ENCODE peak calls at places on chromosomes 7 and 10, in six cellular contexts. H is DND-41, T is heart left ventricle, S is right lobe of liver, C is brain microvascular endothelial cell, M is stomach. V is an unnamed sample.

GRCh38 chr10:99793819-99794218 is 11.4 kb downstream of the ABCC2 start:
- DNase-seq in T (no peak), S (no peak), H (no peak), C (no peak), M (no peak), V (no peak)

GRCh38 chr7:98877692-98878364 is 504 bp upstream of the TRRAP start:
- DNase-seq in M (peak), C (no peak), T (no peak), S (no peak), H (no peak), V (no peak)

GRCh38 chr10:48507933-48508830 is 96.7 kb downstream of the ARHGAP22 start:
- DNase-seq in C (no peak), T (peak), M (peak), H (no peak), S (no peak), V (no peak)

GRCh38 chr7:113100091-113100723 is 13.6 kb upstream of the GPR85 start:
- DNase-seq in S (no peak), C (peak), T (peak), M (peak), H (no peak), V (no peak)

GRCh38 chr10:78328592-78329404 is 295.1 kb downstream of the RPS24 start:
- DNase-seq in C (no peak), S (no peak), M (no peak), T (peak), H (no peak), V (no peak)

GRCh38 chr10:3122486-3123205 is 49.9 kb downstream of the PITRM1 start:
- DNase-seq in H (no peak), C (no peak), M (no peak), S (no peak), T (no peak), V (no peak)

GRCh38 chr7:107658467-107658866 is 2.2 kb upstream of the SLC26A4 start:
- DNase-seq in S (no peak), T (no peak), C (no peak), M (no peak), H (no peak), V (no peak)

GRCh38 chr10:61350794-61351193 is 102.4 kb downstream of the TMEM26 start:
- DNase-seq in S (no peak), M (no peak), T (no peak), C (no peak), H (no peak), V (no peak)

GRCh38 chr10:73614711-73615110 is 23.6 kb upstream of the USP54 start:
- DNase-seq in T (no peak), M (no peak), H (no peak), S (no peak), C (no peak), V (no peak)

GRCh38 chr10:99860466-99860865 is 78.0 kb downstream of the ABCC2 start:
- DNase-seq in S (no peak), T (no peak), M (no peak), C (no peak), H (no peak), V (no peak)

GRCh38 chr10:122192142-122192541 is 79.0 kb upstream of the BTBD16 start:
- DNase-seq in S (no peak), T (peak), M (no peak), H (peak), C (no peak), V (no peak)

GRCh38 chr10:72086466-72087391 is 1.6 kb downstream of the SPOCK2 start:
- DNase-seq in M (no peak), T (peak), H (peak), C (no peak), S (no peak), V (no peak)

GRCh38 chr10:133525444-133525843 is 1.7 kb upstream of the CYP2E1 start:
- DNase-seq in C (no peak), S (peak), M (no peak), T (no peak), H (no peak), V (no peak)

GRCh38 chr10:11208908-11209809 is 191.5 kb downstream of the CELF2 start:
- DNase-seq in H (peak), T (no peak), S (no peak), M (no peak), C (no peak), V (peak)

GRCh38 chr10:79063661-79064490 is 4.9 kb upstream of the ZMIZ1 start:
- DNase-seq in M (peak), T (no peak), H (no peak), S (peak), C (no peak), V (peak)

GRCh38 chr10:126392469-126392868 is 4.2 kb upstream of the ADAM12 start:
- DNase-seq in S (no peak), T (no peak), M (no peak), C (no peak), H (peak), V (no peak)

GRCh38 chr7:77425151-77426051 is 9.3 kb upstream of the GSAP start:
- DNase-seq in T (no peak), S (no peak), C (peak), H (no peak), M (no peak), V (no peak)

GRCh38 chr7:51315393-51316261 is 982 bp downstream of the COBL start:
- DNase-seq in M (peak), T (no peak), S (peak), C (no peak), H (no peak), V (no peak)

GRCh38 chr7:102155821-102156441 is 130.7 kb upstream of the SH2B2 start:
- DNase-seq in H (no peak), T (no peak), C (no peak), S (peak), M (no peak), V (no peak)

GRCh38 chr10:97020452-97021400 is 165.0 kb downstream of the SLIT1 start:
- DNase-seq in T (peak), H (no peak), C (peak), M (peak), S (no peak), V (no peak)

GRCh38 chr7:46155367-46155766 is 234.3 kb upstream of the IGFBP3 start:
- DNase-seq in M (no peak), C (no peak), S (no peak), T (no peak), H (no peak), V (peak)

GRCh38 chr10:77297370-77297692 is 340.3 kb downstream of the KCNMA1 start:
- DNase-seq in T (no peak), C (no peak), M (no peak), H (no peak), S (no peak), V (no peak)
- H3K27ac ChIP-seq in T (no peak), C (no peak), M (no peak), H (no peak), S (peak), V (no peak)

DNA sequence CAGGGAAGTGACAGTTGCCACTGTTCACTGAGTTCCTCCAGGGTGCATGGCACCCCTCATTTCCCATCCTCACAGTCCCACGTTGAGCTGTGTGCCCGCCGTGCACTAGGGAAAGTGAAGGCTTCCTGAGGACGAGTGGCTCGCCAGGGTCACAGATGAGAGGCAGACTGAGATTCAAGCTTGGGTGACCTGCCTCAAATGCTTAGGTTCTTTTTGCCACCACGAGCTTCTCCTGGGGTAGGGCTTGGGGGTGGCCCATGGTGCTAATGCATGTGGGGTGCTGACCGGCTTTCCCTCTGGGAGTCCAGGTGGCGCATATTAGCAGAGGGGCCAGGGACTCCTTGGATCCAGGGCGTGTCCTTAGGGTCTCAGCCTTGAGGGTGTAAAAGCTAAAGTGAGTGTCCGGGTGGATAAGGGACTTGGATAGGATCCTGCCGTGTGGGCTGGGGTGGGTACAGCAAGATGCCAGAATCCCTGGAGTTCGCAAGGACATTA is 1.9 kb downstream of the CALHM2 start:
- DNase-seq in M (no peak), H (no peak), S (no peak), C (no peak), T (no peak), V (no peak)
- H3K27ac ChIP-seq in M (peak), H (peak), S (no peak), C (no peak), T (peak), V (no peak)

DNA sequence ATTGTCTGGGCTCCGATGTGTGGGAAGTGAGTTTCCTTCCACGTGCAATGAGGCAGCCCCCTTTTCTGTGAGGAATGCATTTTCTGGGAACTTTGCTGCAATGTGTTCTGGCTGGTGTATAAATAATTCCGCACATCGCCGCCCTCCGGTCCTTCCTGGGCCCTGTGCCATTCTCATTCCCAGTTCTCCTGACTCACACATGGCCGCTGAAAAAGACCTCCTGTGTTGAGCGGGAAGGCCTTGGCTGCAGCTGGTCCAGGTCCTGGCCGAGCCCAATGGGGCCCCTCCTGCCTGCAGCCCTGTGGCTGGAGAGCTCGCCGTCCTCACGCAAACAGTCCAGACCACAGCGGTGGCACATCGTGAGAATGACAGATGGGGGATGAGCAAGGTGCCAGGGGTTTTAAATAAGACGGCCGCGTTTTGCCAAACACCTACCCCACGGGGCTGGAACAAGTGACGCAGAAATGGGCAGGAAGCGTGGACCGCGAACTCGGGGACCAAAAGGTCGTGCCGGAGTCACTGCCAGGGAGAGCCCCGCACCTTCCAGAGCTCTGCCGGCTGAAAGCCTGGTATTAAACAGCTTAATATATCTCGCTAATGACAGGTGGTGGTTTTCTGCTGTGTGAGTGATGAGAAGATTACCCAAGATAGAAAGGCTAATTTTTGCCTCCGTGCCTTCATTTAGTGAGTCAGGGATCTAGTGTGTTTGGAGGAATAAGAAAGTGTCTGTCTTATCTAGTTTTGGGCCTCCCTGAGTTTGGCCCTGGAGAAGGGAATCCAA is 37.0 kb downstream of the FAM20C start:
- DNase-seq in S (no peak), T (peak), C (peak), M (peak), H (no peak), V (no peak)
- H3K27ac ChIP-seq in S (no peak), T (no peak), C (no peak), M (peak), H (no peak), V (no peak)

GRCh38 chr10:20834825-20835224 is 62.3 kb downstream of the NEBL start:
- DNase-seq in H (no peak), S (no peak), C (no peak), T (no peak), M (no peak), V (no peak)

GRCh38 chr10:20836401-20836800 is 60.7 kb downstream of the NEBL start:
- DNase-seq in H (no peak), C (no peak), M (no peak), T (no peak), S (no peak), V (no peak)

GRCh38 chr10:20841419-20841818 is 55.7 kb downstream of the NEBL start:
- DNase-seq in C (no peak), T (no peak), H (no peak), M (no peak), S (no peak), V (no peak)

GRCh38 chr10:20839910-20840309 is 57.2 kb downstream of the NEBL start:
- DNase-seq in T (no peak), C (no peak), M (no peak), S (no peak), H (no peak), V (no peak)

GRCh38 chr10:20839141-20839540 is 58.0 kb downstream of the NEBL start:
- DNase-seq in C (peak), T (no peak), H (no peak), M (no peak), S (no peak), V (no peak)
- H3K27ac ChIP-seq in C (no peak), T (no peak), H (no peak), M (no peak), S (no peak), V (no peak)

GRCh38 chr10:27741173-27742091 is 4.2 kb downstream of the MKX start:
- DNase-seq in H (no peak), S (peak), C (no peak), M (no peak), T (no peak), V (no peak)
- H3K27ac ChIP-seq in H (no peak), S (no peak), C (no peak), M (no peak), T (no peak), V (no peak)

GRCh38 chr7:116570306-116570705 is 45.5 kb downstream of the CAV1 start:
- DNase-seq in T (no peak), M (no peak), C (no peak), H (no peak), S (no peak), V (no peak)
- H3K27ac ChIP-seq in T (peak), M (no peak), C (peak), H (no peak), S (no peak), V (no peak)

DNA sequence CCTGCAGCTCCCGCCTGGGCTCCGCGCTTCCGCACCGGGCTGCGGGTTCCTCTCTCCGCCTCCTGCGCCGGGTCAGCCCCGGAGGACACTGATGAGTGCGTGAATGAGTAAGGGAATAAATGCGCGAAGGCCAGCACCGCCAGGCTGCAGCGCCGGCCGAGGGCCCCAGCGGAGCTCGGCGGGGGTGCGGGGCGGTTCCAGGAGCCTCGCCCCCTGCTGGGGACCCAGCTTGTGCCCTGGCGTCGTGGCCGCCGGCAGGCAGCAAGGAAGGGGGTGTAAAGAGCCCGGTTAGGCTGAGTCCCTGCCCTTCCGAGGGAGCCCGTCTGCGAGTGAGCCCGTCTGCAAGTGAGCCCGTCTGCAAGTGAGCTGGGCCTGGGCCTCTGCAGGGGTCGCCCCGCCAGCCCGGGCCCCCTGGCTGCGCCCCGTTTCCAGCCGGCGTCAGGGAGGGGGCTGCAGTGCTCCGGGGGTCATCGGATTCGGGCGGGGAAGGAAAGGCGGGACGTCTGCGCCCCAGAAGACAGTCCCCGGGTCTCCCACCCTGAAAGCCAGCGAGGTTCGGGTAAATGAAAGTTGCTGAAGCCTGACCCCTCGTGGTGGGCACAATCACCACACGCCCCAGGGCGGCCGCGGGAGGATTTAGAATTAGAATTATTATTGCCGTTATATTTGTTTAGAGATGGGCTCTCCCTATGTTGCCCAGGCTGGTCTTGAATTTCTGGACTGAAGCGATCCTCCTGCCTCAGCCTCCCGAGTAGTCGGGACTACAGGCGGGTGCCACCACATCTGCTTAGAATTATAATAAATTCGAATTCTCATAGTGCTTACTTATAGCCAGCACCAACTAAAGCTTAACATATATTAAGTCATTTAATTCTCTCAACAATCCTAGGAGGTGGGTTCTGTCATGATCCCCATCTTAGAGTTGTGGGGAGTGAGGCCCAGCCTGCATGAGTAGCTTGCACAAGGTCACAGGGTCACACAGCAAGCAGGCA is 8.6 kb upstream of the CRYGN start:
- DNase-seq in C (peak), H (peak), S (peak), T (peak), M (peak), V (peak)
- H3K27ac ChIP-seq in C (no peak), H (peak), S (no peak), T (no peak), M (peak), V (no peak)

GRCh38 chr10:34320265-34320664 is 494.8 kb downstream of the PARD3 start:
- DNase-seq in S (no peak), H (no peak), M (no peak), T (no peak), C (no peak), V (no peak)
- H3K27ac ChIP-seq in S (no peak), H (no peak), M (peak), T (no peak), C (no peak), V (no peak)

V was measured in MM.1S.